ENCODE peak calls at places on chromosomes 12 and 14, in six cellular contexts. L, U, N, Z, R and F are unnamed samples.

GRCh38 chr12:117577122-117577657 is 215.8 kb upstream of the NOS1 start:
- DNase-seq in U (no peak), N (no peak), Z (no peak), R (no peak), L (no peak), F (no peak)

GRCh38 chr14:77498984-77499527 is 440 bp upstream of the ISM2 start:
- DNase-seq in U (no peak), L (peak), R (peak), Z (no peak), N (no peak), F (no peak)

GRCh38 chr14:21539154-21539940 is 13.2 kb upstream of the SALL2 start:
- DNase-seq in Z (no peak), U (no peak), L (no peak), N (no peak), R (no peak), F (no peak)

GRCh38 chr12:47868552-47869031 is 36.2 kb downstream of the VDR start:
- DNase-seq in R (no peak), N (no peak), U (no peak), L (no peak), Z (no peak), F (no peak)

GRCh38 chr12:46264057-46264456 is 4.8 kb downstream of the SLC38A1 start:
- DNase-seq in Z (no peak), N (no peak), L (no peak), R (no peak), U (no peak), F (no peak)

GRCh38 chr12:39692258-39692853 is 72.8 kb upstream of the ABCD2 start:
- DNase-seq in N (no peak), U (no peak), R (no peak), Z (no peak), L (no peak), F (no peak)

GRCh38 chr14:51638071-51638944 is 13.4 kb upstream of the FRMD6 start:
- DNase-seq in L (no peak), N (no peak), R (no peak), U (no peak), Z (peak), F (no peak)

GRCh38 chr14:85416771-85417170 is 113.2 kb upstream of the FLRT2 start:
- DNase-seq in R (no peak), N (no peak), Z (peak), U (no peak), L (no peak), F (no peak)

GRCh38 chr14:66476964-66477363 is 9.2 kb upstream of the CCDC196 start:
- DNase-seq in L (no peak), N (no peak), U (no peak), Z (peak), R (no peak), F (no peak)

GRCh38 chr12:77720258-77720657 is 110.4 kb upstream of the NAV3 start:
- DNase-seq in N (no peak), U (no peak), R (no peak), L (no peak), Z (no peak), F (no peak)

GRCh38 chr12:124464062-124464461 is 103.3 kb downstream of the NCOR2 start:
- DNase-seq in L (no peak), Z (no peak), U (no peak), R (peak), N (no peak), F (no peak)

GRCh38 chr12:52579468-52580450 is 6.1 kb upstream of the KRT74 start:
- DNase-seq in R (no peak), U (no peak), N (no peak), L (no peak), Z (no peak), F (no peak)

GRCh38 chr14:62017651-62018230 is 255.5 kb downstream of the SNAPC1 start:
- DNase-seq in Z (no peak), U (no peak), N (no peak), L (no peak), R (no peak), F (no peak)

GRCh38 chr14:91155626-91156089 is 41.8 kb downstream of the DGLUCY start:
- DNase-seq in N (no peak), U (peak), L (no peak), R (no peak), Z (no peak), F (no peak)

GRCh38 chr12:38921025-38921677 is 15.8 kb upstream of the CPNE8 start:
- DNase-seq in L (no peak), R (peak), Z (peak), N (peak), U (peak), F (peak)

GRCh38 chr12:16076553-16076952 is 165.4 kb downstream of the DERA start:
- DNase-seq in Z (peak), R (peak), N (no peak), U (no peak), L (no peak), F (peak)

GRCh38 chr12:7835766-7836165 is 36.9 kb downstream of the SLC2A14 start:
- DNase-seq in R (no peak), N (no peak), Z (no peak), U (no peak), L (no peak), F (no peak)

GRCh38 chr12:113891737-113892520 is 74.2 kb downstream of the RBM19 start:
- DNase-seq in U (no peak), Z (no peak), R (peak), N (no peak), L (no peak), F (no peak)

GRCh38 chr12:44046732-44047417 is 211.0 kb downstream of the TMEM117 start:
- DNase-seq in R (no peak), U (no peak), N (no peak), L (no peak), Z (no peak), F (no peak)

GRCh38 chr14:74804219-74804825 is 41.2 kb downstream of the YLPM1 start:
- DNase-seq in N (no peak), Z (peak), L (no peak), U (peak), R (peak), F (no peak)

GRCh38 chr12:53430116-53430515 is 6.5 kb downstream of the AMHR2 start:
- DNase-seq in L (no peak), N (no peak), U (no peak), R (no peak), Z (no peak), F (no peak)

GRCh38 chr14:68580096-68580640 is 212.7 kb downstream of the ZFP36L1 start:
- DNase-seq in U (no peak), N (no peak), L (no peak), R (no peak), Z (no peak), F (no peak)

GRCh38 chr14:103127356-103127755 is 4.1 kb downstream of the TNFAIP2 start:
- DNase-seq in L (no peak), N (no peak), Z (no peak), U (no peak), R (no peak), F (no peak)

GRCh38 chr14:100547633-100548294 is 39.5 kb downstream of the BEGAIN start:
- DNase-seq in L (no peak), N (peak), R (peak), U (peak), Z (peak), F (no peak)

GRCh38 chr14:75906680-75907280 is 75.0 kb downstream of the TGFB3 start:
- DNase-seq in U (peak), R (peak), Z (peak), L (peak), N (peak), F (no peak)

GRCh38 chr12:53699673-53700015 is 23.8 kb upstream of the ATP5MC2 start:
- DNase-seq in N (no peak), Z (no peak), L (no peak), U (no peak), R (no peak), F (no peak)

GRCh38 chr14:25150401-25150800 is 100.5 kb upstream of the STXBP6 start:
- DNase-seq in Z (no peak), U (no peak), N (no peak), R (no peak), L (no peak), F (no peak)

GRCh38 chr14:54470701-54471100 is 18.1 kb downstream of the GMFB start:
- DNase-seq in N (no peak), Z (no peak), R (no peak), L (no peak), U (no peak), F (no peak)

GRCh38 chr12:49000346-49000745 is 1.2 kb upstream of the DDN start:
- DNase-seq in U (no peak), Z (no peak), L (no peak), R (no peak), N (no peak), F (no peak)

GRCh38 chr14:74048291-74048690 is 29.1 kb downstream of the BBOF1 start:
- DNase-seq in Z (peak), U (no peak), N (no peak), L (no peak), R (no peak), F (peak)

GRCh38 chr12:109900752-109901580 is 892 bp downstream of the TCHP start:
- DNase-seq in U (no peak), R (no peak), N (no peak), Z (peak), L (no peak), F (no peak)

GRCh38 chr12:42846782-42847181 is 257.2 kb upstream of the PRICKLE1 start:
- DNase-seq in U (no peak), L (no peak), N (no peak), R (no peak), Z (no peak), F (no peak)

GRCh38 chr14:33467967-33468366 is 482.9 kb downstream of the EGLN3 start:
- DNase-seq in U (no peak), L (no peak), R (no peak), Z (no peak), N (no peak), F (no peak)

GRCh38 chr12:116397148-116397547 is 119.7 kb upstream of the MED13L start:
- DNase-seq in N (no peak), Z (peak), L (no peak), U (no peak), R (no peak), F (no peak)

GRCh38 chr14:52692248-52692962 is 3.0 kb downstream of the ERO1A start:
- DNase-seq in U (no peak), Z (no peak), L (no peak), N (no peak), R (no peak), F (no peak)